ENCODE peak calls at places on chromosomes 6 and 20, in five cellular contexts. Y is HepG2, J is endothelial cell of umbilical vein, H is WTC11, O is H1. I is an unnamed sample.
A peak's percentile ranks its signal among the peaks of the same experiment; 100 is the strongest.

GRCh38 chr6:4125933-4126864 is 9.2 kb downstream of the ECI2 start:
- DNase-seq in J (peak; percentile 83), O (no peak), H (no peak), Y (peak; percentile 84), I (peak; percentile 68)

GRCh38 chr6:159700970-159701369 is 7.9 kb upstream of the SOD2 start:
- DNase-seq in H (no peak), Y (no peak), O (no peak), J (no peak), I (no peak)

GRCh38 chr6:151512481-151512880 is 18.7 kb downstream of the CCDC170 start:
- DNase-seq in H (no peak), Y (no peak), J (no peak), O (no peak), I (no peak)

GRCh38 chr20:60138263-60139127 is 180.3 kb downstream of the CDH26 start:
- DNase-seq in Y (no peak), O (no peak), H (no peak), J (no peak), I (no peak)

GRCh38 chr6:1390071-1390804 is 862 bp downstream of the FOXF2 start:
- DNase-seq in H (peak; percentile 44), J (peak; percentile 18), O (peak; percentile 72), Y (no peak), I (no peak)

GRCh38 chr6:29376003-29376402 is 912 bp upstream of the OR12D3 start:
- DNase-seq in O (no peak), J (peak; percentile 14), H (no peak), Y (peak; percentile 4), I (no peak)

GRCh38 chr6:29965873-29966601 is 23.7 kb downstream of the HLA-A start:
- DNase-seq in Y (peak; percentile 95), H (no peak), J (peak; percentile 75), O (no peak), I (peak; percentile 31)

GRCh38 chr20:63064745-63065711 is 58.3 kb upstream of the BHLHE23 start:
- DNase-seq in Y (no peak), J (no peak), H (peak; percentile 12), O (peak; percentile 44), I (no peak)

GRCh38 chr6:79173378-79173777 is 61.1 kb downstream of the HMGN3 start:
- DNase-seq in J (no peak), Y (no peak), H (no peak), O (no peak), I (no peak)

GRCh38 chr20:8527998-8528397 is 395.9 kb downstream of the PLCB1 start:
- DNase-seq in J (peak; percentile 72), Y (no peak), O (no peak), H (no peak), I (peak; percentile 33)
- TF ChIP-seq JUN in J (peak; percentile 67), Y (no peak), O (no peak), H (no peak), I (no peak)

GRCh38 chr6:39617023-39617422 is 108.2 kb downstream of the KIF6 start:
- DNase-seq in O (no peak), Y (no peak), J (no peak), H (no peak), I (no peak)
- TF ChIP-seq JUN in O (no peak), Y (no peak), J (no peak), H (no peak), I (no peak)

DNA sequence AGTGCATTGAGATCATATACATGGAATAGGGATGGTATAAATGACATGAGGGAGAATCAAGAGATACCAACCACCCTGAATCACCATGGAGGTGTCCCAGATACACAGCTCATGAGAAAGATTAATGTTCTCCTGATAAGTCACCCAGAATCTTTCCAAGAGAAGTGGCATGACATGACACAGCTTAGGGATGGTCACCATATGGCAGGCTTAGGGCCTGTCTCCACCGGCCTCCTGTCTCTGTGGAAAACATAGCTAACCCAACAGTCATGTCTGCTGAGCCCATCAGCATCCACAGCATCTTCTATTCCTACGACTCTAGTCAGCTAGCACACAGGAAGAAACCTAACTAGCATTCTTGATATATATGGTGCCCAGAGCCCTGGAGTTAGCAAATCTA is 133.3 kb downstream of the IPCEF1 start:
- DNase-seq in J (no peak), Y (no peak), H (no peak), O (no peak), I (no peak)
- TF ChIP-seq JUN in J (no peak), Y (no peak), H (no peak), O (no peak), I (no peak)

GRCh38 chr6:45427632-45428031 is 49.9 kb upstream of the SUPT3H start:
- DNase-seq in H (no peak), O (no peak), Y (no peak), J (no peak), I (no peak)

GRCh38 chr6:45428734-45429133 is 51.0 kb upstream of the SUPT3H start:
- DNase-seq in O (no peak), J (no peak), Y (no peak), H (no peak), I (no peak)

GRCh38 chr6:45431314-45432058 is 53.8 kb upstream of the SUPT3H start:
- DNase-seq in O (no peak), H (no peak), Y (no peak), J (no peak), I (no peak)

GRCh38 chr6:45432944-45433343 is 55.2 kb upstream of the SUPT3H start:
- DNase-seq in J (peak; percentile 82), H (no peak), Y (no peak), O (no peak), I (no peak)

GRCh38 chr6:45430590-45431202 is 53.0 kb upstream of the SUPT3H start:
- DNase-seq in Y (no peak), J (no peak), H (no peak), O (no peak), I (no peak)
- TF ChIP-seq JUN in Y (no peak), J (no peak), H (no peak), O (no peak), I (no peak)

GRCh38 chr20:6612615-6612917 is 154.9 kb upstream of the BMP2 start:
- DNase-seq in Y (no peak), H (no peak), J (no peak), O (no peak), I (no peak)

GRCh38 chr20:6614836-6615235 is 152.7 kb upstream of the BMP2 start:
- DNase-seq in Y (no peak), O (no peak), H (no peak), J (no peak), I (no peak)

GRCh38 chr20:6611911-6612614 is 155.4 kb upstream of the BMP2 start:
- DNase-seq in J (no peak), O (no peak), H (no peak), Y (peak; percentile 21), I (no peak)

GRCh38 chr20:6613280-6613861 is 154.1 kb upstream of the BMP2 start:
- DNase-seq in H (no peak), J (no peak), O (no peak), Y (no peak), I (no peak)

GRCh38 chr20:6616421-6616820 is 151.1 kb upstream of the BMP2 start:
- DNase-seq in Y (no peak), J (no peak), O (no peak), H (no peak), I (no peak)
- TF ChIP-seq JUN in Y (no peak), J (no peak), O (no peak), H (no peak), I (no peak)

GRCh38 chr6:113856571-113857564 is at the start of gene MARCKS:
- DNase-seq in Y (peak; percentile 75), O (peak; percentile 84), H (peak; percentile 78), J (peak; percentile 93), I (peak; percentile 80)
- TF ChIP-seq JUN in Y (no peak), O (no peak), H (no peak), J (no peak), I (no peak)

GRCh38 chr20:61303217-61303616 is 51.2 kb downstream of the CDH4 start:
- DNase-seq in H (no peak), J (no peak), Y (no peak), O (no peak), I (no peak)
- TF ChIP-seq JUN in H (no peak), J (no peak), Y (no peak), O (no peak), I (no peak)

DNA sequence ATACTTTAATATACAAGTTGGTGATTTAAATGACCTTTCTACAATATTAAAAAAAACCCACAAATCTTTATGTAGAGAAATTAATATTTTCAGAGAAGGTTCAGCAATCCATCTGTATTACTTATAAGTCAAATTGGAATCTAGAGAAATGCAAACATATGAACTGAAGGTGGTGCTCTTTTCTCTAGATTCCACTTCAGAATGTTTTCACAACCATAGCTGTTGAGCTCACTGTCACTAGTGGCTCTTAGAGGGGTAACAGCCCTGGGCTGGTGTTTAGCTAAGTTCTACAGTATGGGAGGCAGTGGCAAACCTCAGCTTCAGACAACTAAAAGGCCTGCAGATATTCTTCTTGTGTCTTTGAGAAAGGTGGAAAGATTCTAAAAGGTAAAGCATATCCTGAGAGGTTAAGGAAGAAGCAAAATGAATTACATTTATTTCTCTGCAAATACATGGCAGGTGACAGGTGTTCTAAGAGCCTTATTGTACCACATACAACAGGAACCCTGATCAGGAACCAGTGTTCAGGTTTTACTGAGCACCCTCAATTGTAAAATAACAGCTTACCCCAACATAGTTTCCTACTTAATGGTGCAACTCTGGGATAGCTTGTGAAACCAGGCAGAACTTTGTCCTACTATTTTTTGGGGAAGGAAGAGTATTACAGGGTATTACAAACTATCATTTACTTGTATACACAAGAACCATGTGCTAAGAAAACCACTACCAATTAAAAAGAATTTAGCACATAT is 56.6 kb upstream of the SAMHD1 start:
- DNase-seq in H (no peak), Y (peak; percentile 40), O (no peak), J (peak; percentile 42), I (no peak)
- TF ChIP-seq JUN in H (no peak), Y (no peak), O (no peak), J (no peak), I (no peak)

GRCh38 chr6:118377711-118378414 is 170.2 kb upstream of the PLN start:
- DNase-seq in Y (no peak), H (peak; percentile 35), O (peak; percentile 54), J (no peak), I (no peak)
- TF ChIP-seq JUN in Y (no peak), H (no peak), O (no peak), J (no peak), I (no peak)